ENCODE peak calls at places on chromosome 1, in seven cellular contexts. T, R, B, O, J, D and Z are unnamed samples.

GRCh38 chr1:91026777-91027176 is 4.9 kb upstream of the ZNF644 start:
- DNase-seq in J (no peak), O (no peak), B (no peak), R (no peak), T (no peak), D (no peak), Z (no peak)

GRCh38 chr1:47333922-47334764 is 553 bp downstream of the CMPK1 start:
- DNase-seq in O (peak), R (peak), D (peak), B (peak), J (peak), T (no peak), Z (peak)

GRCh38 chr1:56626546-56626945 is 18.6 kb upstream of the PRKAA2 start:
- DNase-seq in R (no peak), D (no peak), O (no peak), B (no peak), T (no peak), J (no peak), Z (peak)

GRCh38 chr1:209829716-209830115 is 1.9 kb downstream of the UTP25 start:
- DNase-seq in D (no peak), J (no peak), B (no peak), R (no peak), T (no peak), O (no peak), Z (no peak)

GRCh38 chr1:88847618-88848017 is 43.7 kb downstream of the GTF2B start:
- DNase-seq in D (no peak), T (no peak), B (no peak), O (no peak), J (no peak), R (no peak), Z (no peak)

GRCh38 chr1:7780976-7781375 is 3.1 kb upstream of the PER3 start:
- DNase-seq in R (no peak), B (no peak), O (no peak), J (no peak), T (no peak), D (no peak), Z (no peak)

GRCh38 chr1:108897865-108898720 is 21.3 kb downstream of the GPSM2 start:
- DNase-seq in D (peak), O (no peak), B (no peak), J (peak), R (no peak), T (no peak), Z (no peak)

GRCh38 chr1:86062458-86062857 is 94.1 kb downstream of the COL24A1 start:
- DNase-seq in J (no peak), R (no peak), B (no peak), O (no peak), T (no peak), D (no peak), Z (no peak)

GRCh38 chr1:106773206-106773605 is 283.3 kb upstream of the PRMT6 start:
- DNase-seq in D (no peak), J (no peak), R (no peak), O (no peak), T (no peak), B (no peak), Z (no peak)

GRCh38 chr1:46735708-46736324 is 16.9 kb upstream of the EFCAB14 start:
- DNase-seq in J (peak), D (no peak), B (no peak), R (no peak), O (no peak), T (no peak), Z (no peak)

GRCh38 chr1:94974824-94975223 is 47.9 kb upstream of the CNN3 start:
- DNase-seq in R (no peak), O (no peak), T (no peak), J (no peak), B (no peak), D (no peak), Z (peak)

GRCh38 chr1:107196973-107197562 is 56.2 kb downstream of the NTNG1 start:
- DNase-seq in B (no peak), O (no peak), J (peak), R (no peak), T (peak), D (no peak), Z (no peak)

GRCh38 chr1:232274236-232274855 is 355.6 kb downstream of the SIPA1L2 start:
- DNase-seq in O (no peak), R (no peak), D (no peak), J (no peak), T (no peak), B (no peak), Z (no peak)

GRCh38 chr1:61055110-61055614 is 27.2 kb upstream of the NFIA start:
- DNase-seq in D (no peak), R (no peak), B (no peak), J (peak), T (no peak), O (no peak), Z (no peak)

GRCh38 chr1:53246261-53247134 is 8.2 kb upstream of the MAGOH start:
- DNase-seq in D (no peak), B (no peak), J (no peak), O (peak), T (no peak), R (no peak), Z (peak)

GRCh38 chr1:144101397-144102050 is 129.7 kb upstream of the FAM72C start:
- DNase-seq in O (no peak), T (no peak), J (no peak), D (peak), B (no peak), R (peak), Z (no peak)

GRCh38 chr1:50793521-50793920 is 166.5 kb downstream of the FAF1 start:
- DNase-seq in B (no peak), D (no peak), R (no peak), O (no peak), J (no peak), T (no peak), Z (no peak)